ENCODE peak calls at places on chromosomes 2 and 18, in seven cellular contexts. Q is GM12865, J is fibroblast of pulmonary artery, R is GM23338, S is foreskin keratinocyte, O is spleen, Y is left ventricle myocardium inferior. X is an unnamed sample.

GRCh38 chr2:84878896-84879594 is 1.8 kb downstream of the TRABD2A start:
- DNase-seq in Q (no peak), J (no peak), R (no peak), S (no peak), O (no peak), Y (no peak), X (no peak)

GRCh38 chr2:42071762-42072161 is 23.9 kb downstream of the PKDCC start:
- DNase-seq in Q (no peak), J (no peak), R (no peak), S (no peak), O (peak; percentile 35), Y (no peak), X (peak; percentile 50)

GRCh38 chr2:239026711-239027430 is 179.0 kb downstream of the TWIST2 start:
- DNase-seq in Q (no peak), J (no peak), R (peak; percentile 47), S (no peak), O (peak; percentile 73), Y (no peak), X (no peak)

GRCh38 chr18:1446765-1447164 is 542.1 kb downstream of the ADCYAP1 start:
- DNase-seq in Q (no peak), J (no peak), R (no peak), S (no peak), O (no peak), Y (no peak), X (no peak)

GRCh38 chr2:59885536-59885935 is 667.9 kb downstream of the BCL11A start:
- DNase-seq in Q (no peak), J (no peak), R (peak; percentile 47), S (no peak), O (no peak), Y (no peak), X (no peak)

GRCh38 chr2:7857904-7858303 is 824.0 kb upstream of the ID2 start:
- DNase-seq in Q (no peak), J (no peak), R (no peak), S (peak; percentile 94), O (no peak), Y (no peak), X (no peak)

GRCh38 chr18:38900445-38900844 is 1334.8 kb upstream of the CELF4 start:
- DNase-seq in Q (no peak), J (no peak), R (no peak), S (no peak), O (no peak), Y (no peak), X (no peak)

GRCh38 chr2:162153608-162154224 is 1.7 kb upstream of the GCG start:
- DNase-seq in Q (peak; percentile 70), J (peak; percentile 65), R (peak; percentile 77), S (peak; percentile 25), O (no peak), Y (no peak), X (no peak)

GRCh38 chr2:174026122-174026845 is 61.1 kb upstream of the SP3 start:
- DNase-seq in Q (no peak), J (peak; percentile 82), R (peak; percentile 36), S (no peak), O (no peak), Y (no peak), X (no peak)

GRCh38 chr2:217099561-217099960 is 239.7 kb upstream of the TNP1 start:
- DNase-seq in Q (no peak), J (peak; percentile 44), R (no peak), S (no peak), O (no peak), Y (peak; percentile 32), X (no peak)

GRCh38 chr2:9377461-9378097 is 45.7 kb downstream of the ITGB1BP1 start:
- DNase-seq in Q (no peak), J (no peak), R (no peak), S (no peak), O (no peak), Y (no peak), X (no peak)

GRCh38 chr2:9374071-9374730 is 49.1 kb downstream of the ITGB1BP1 start:
- DNase-seq in Q (no peak), J (no peak), R (no peak), S (no peak), O (no peak), Y (no peak), X (no peak)

GRCh38 chr2:9378433-9379371 is 44.6 kb downstream of the ITGB1BP1 start:
- DNase-seq in Q (no peak), J (peak; percentile 85), R (no peak), S (peak; percentile 9), O (no peak), Y (peak; percentile 85), X (no peak)

GRCh38 chr2:9373505-9373904 is 49.8 kb downstream of the ITGB1BP1 start:
- DNase-seq in Q (no peak), J (no peak), R (no peak), S (no peak), O (no peak), Y (no peak), X (no peak)

GRCh38 chr2:9375857-9376428 is 47.4 kb downstream of the ITGB1BP1 start:
- DNase-seq in Q (peak; percentile 18), J (no peak), R (no peak), S (no peak), O (no peak), Y (no peak), X (no peak)
- TF ChIP-seq CTCF in Q (peak; percentile 46), J (no peak), R (peak; percentile 37), S (no peak), O (no peak), Y (no peak), X (no peak)

GRCh38 chr2:195756218-195756941 is 99.4 kb downstream of the SLC39A10 start:
- DNase-seq in Q (no peak), J (no peak), R (no peak), S (peak; percentile 42), O (no peak), Y (no peak), X (no peak)

GRCh38 chr2:195763866-195764265 is 106.8 kb downstream of the SLC39A10 start:
- DNase-seq in Q (no peak), J (no peak), R (no peak), S (no peak), O (no peak), Y (no peak), X (no peak)

GRCh38 chr2:195758846-195759245 is 101.8 kb downstream of the SLC39A10 start:
- DNase-seq in Q (no peak), J (no peak), R (no peak), S (no peak), O (no peak), Y (no peak), X (no peak)

GRCh38 chr2:195759877-195760276 is 102.9 kb downstream of the SLC39A10 start:
- DNase-seq in Q (no peak), J (no peak), R (peak; percentile 49), S (no peak), O (no peak), Y (no peak), X (no peak)
- TF ChIP-seq CTCF in Q (no peak), J (no peak), R (peak; percentile 53), S (no peak), O (no peak), Y (no peak), X (no peak)

GRCh38 chr2:226048625-226049024 is 649.1 kb downstream of the NYAP2 start:
- DNase-seq in Q (no peak), J (peak; percentile 83), R (peak; percentile 71), S (peak; percentile 56), O (no peak), Y (no peak), X (no peak)
- TF ChIP-seq CTCF in Q (no peak), J (no peak), R (no peak), S (no peak), O (no peak), Y (no peak), X (no peak)

GRCh38 chr18:34598136-34598635 is 111.9 kb upstream of the DTNA start:
- DNase-seq in Q (no peak), J (no peak), R (no peak), S (no peak), O (no peak), Y (no peak), X (no peak)

GRCh38 chr18:34591920-34592444 is 118.1 kb upstream of the DTNA start:
- DNase-seq in Q (no peak), J (no peak), R (no peak), S (no peak), O (no peak), Y (no peak), X (no peak)

GRCh38 chr18:34594243-34594642 is 115.9 kb upstream of the DTNA start:
- DNase-seq in Q (no peak), J (no peak), R (no peak), S (no peak), O (no peak), Y (no peak), X (no peak)

GRCh38 chr18:34592961-34593382 is 117.1 kb upstream of the DTNA start:
- DNase-seq in Q (no peak), J (peak; percentile 65), R (peak; percentile 75), S (peak; percentile 23), O (no peak), Y (peak; percentile 53), X (peak; percentile 28)

GRCh38 chr18:34595673-34596072 is 114.4 kb upstream of the DTNA start:
- DNase-seq in Q (peak; percentile 8), J (peak; percentile 38), R (peak; percentile 75), S (no peak), O (no peak), Y (no peak), X (no peak)
- TF ChIP-seq CTCF in Q (no peak), J (peak; percentile 33), R (peak; percentile 79), S (peak; percentile 45), O (no peak), Y (peak; percentile 17), X (no peak)

GRCh38 chr2:29134933-29135332 is 19.7 kb downstream of the CLIP4 start:
- DNase-seq in Q (no peak), J (no peak), R (no peak), S (no peak), O (no peak), Y (no peak), X (no peak)
- TF ChIP-seq CTCF in Q (no peak), J (no peak), R (no peak), S (no peak), O (no peak), Y (no peak), X (no peak)

GRCh38 chr2:49254401-49254800 is 100.1 kb upstream of the FSHR start:
- DNase-seq in Q (no peak), J (no peak), R (no peak), S (no peak), O (no peak), Y (no peak), X (no peak)
- TF ChIP-seq CTCF in Q (no peak), J (no peak), R (no peak), S (no peak), O (no peak), Y (no peak), X (no peak)

GRCh38 chr2:140891614-140892212 is 1239.1 kb downstream of the LRP1B start:
- DNase-seq in Q (no peak), J (no peak), R (peak; percentile 44), S (no peak), O (no peak), Y (no peak), X (no peak)
- TF ChIP-seq CTCF in Q (no peak), J (peak; percentile 28), R (peak; percentile 40), S (peak; percentile 44), O (no peak), Y (no peak), X (no peak)

GRCh38 chr2:95390272-95390880 is 12.1 kb upstream of the FAHD2A start:
- DNase-seq in Q (no peak), J (no peak), R (no peak), S (no peak), O (peak; percentile 35), Y (no peak), X (no peak)
- TF ChIP-seq CTCF in Q (no peak), J (no peak), R (no peak), S (no peak), O (no peak), Y (no peak), X (no peak)